ENCODE peak calls at places on chromosomes 16 and 17, in ten cellular contexts. One of them, this sample, is unnamed.

GRCh38 chr17:3695723-3696411 is at the start of gene P2RX5:
- DNase-seq in GM23338: peak
- DNase-seq in mesothelial cell of epicardium: no peak
- DNase-seq in cardiac fibroblast: no peak
- DNase-seq in lower lobe of right lung: peak
- DNase-seq in dorsolateral prefrontal cortex: no peak
- DNase-seq in stomach: no peak
- DNase-seq in GM12865: peak
- DNase-seq in heart left ventricle: no peak
- DNase-seq in bronchial epithelial cell: no peak
- DNase-seq in this sample: peak

GRCh38 chr17:58320570-58321323 is 7.8 kb downstream of the TSPOAP1 start:
- DNase-seq in heart left ventricle: no peak
- DNase-seq in mesothelial cell of epicardium: no peak
- DNase-seq in bronchial epithelial cell: no peak
- DNase-seq in lower lobe of right lung: peak
- DNase-seq in stomach: no peak
- DNase-seq in cardiac fibroblast: no peak
- DNase-seq in GM12865: no peak
- DNase-seq in dorsolateral prefrontal cortex: no peak
- DNase-seq in GM23338: no peak
- DNase-seq in this sample: no peak

GRCh38 chr16:81586421-81586820 is 141.8 kb downstream of the CMIP start:
- DNase-seq in bronchial epithelial cell: no peak
- DNase-seq in GM23338: no peak
- DNase-seq in stomach: no peak
- DNase-seq in GM12865: no peak
- DNase-seq in mesothelial cell of epicardium: no peak
- DNase-seq in heart left ventricle: peak
- DNase-seq in dorsolateral prefrontal cortex: no peak
- DNase-seq in lower lobe of right lung: no peak
- DNase-seq in cardiac fibroblast: no peak
- DNase-seq in this sample: no peak

GRCh38 chr16:5512037-5512436 is 414.4 kb upstream of the EEF2KMT start:
- DNase-seq in GM12865: no peak
- DNase-seq in dorsolateral prefrontal cortex: no peak
- DNase-seq in lower lobe of right lung: no peak
- DNase-seq in cardiac fibroblast: no peak
- DNase-seq in stomach: no peak
- DNase-seq in heart left ventricle: no peak
- DNase-seq in bronchial epithelial cell: no peak
- DNase-seq in mesothelial cell of epicardium: no peak
- DNase-seq in GM23338: no peak
- DNase-seq in this sample: no peak

GRCh38 chr16:21698169-21699032 is 34.6 kb downstream of the OTOA start:
- DNase-seq in GM23338: peak
- DNase-seq in stomach: no peak
- DNase-seq in lower lobe of right lung: no peak
- DNase-seq in bronchial epithelial cell: no peak
- DNase-seq in mesothelial cell of epicardium: no peak
- DNase-seq in cardiac fibroblast: no peak
- DNase-seq in heart left ventricle: no peak
- DNase-seq in GM12865: no peak
- DNase-seq in dorsolateral prefrontal cortex: no peak
- DNase-seq in this sample: no peak

GRCh38 chr16:3180445-3180878 is 7.5 kb upstream of the OR1F1 start:
- DNase-seq in dorsolateral prefrontal cortex: no peak
- DNase-seq in cardiac fibroblast: no peak
- DNase-seq in GM12865: peak
- DNase-seq in GM23338: peak
- DNase-seq in stomach: no peak
- DNase-seq in lower lobe of right lung: no peak
- DNase-seq in bronchial epithelial cell: peak
- DNase-seq in mesothelial cell of epicardium: no peak
- DNase-seq in heart left ventricle: no peak
- DNase-seq in this sample: no peak

GRCh38 chr16:85924675-85925074 is 25.7 kb downstream of the IRF8 start:
- DNase-seq in cardiac fibroblast: no peak
- DNase-seq in mesothelial cell of epicardium: no peak
- DNase-seq in GM23338: no peak
- DNase-seq in bronchial epithelial cell: peak
- DNase-seq in stomach: no peak
- DNase-seq in dorsolateral prefrontal cortex: no peak
- DNase-seq in GM12865: no peak
- DNase-seq in lower lobe of right lung: no peak
- DNase-seq in heart left ventricle: no peak
- DNase-seq in this sample: no peak

GRCh38 chr17:46212634-46213435 is 19.6 kb upstream of the KANSL1 start:
- DNase-seq in stomach: peak
- DNase-seq in cardiac fibroblast: peak
- DNase-seq in GM12865: peak
- DNase-seq in heart left ventricle: peak
- DNase-seq in bronchial epithelial cell: peak
- DNase-seq in lower lobe of right lung: no peak
- DNase-seq in dorsolateral prefrontal cortex: peak
- DNase-seq in GM23338: peak
- DNase-seq in mesothelial cell of epicardium: no peak
- DNase-seq in this sample: no peak

GRCh38 chr16:17433577-17433960 is 37.2 kb downstream of the XYLT1 start:
- DNase-seq in dorsolateral prefrontal cortex: no peak
- DNase-seq in bronchial epithelial cell: no peak
- DNase-seq in heart left ventricle: no peak
- DNase-seq in GM12865: no peak
- DNase-seq in mesothelial cell of epicardium: no peak
- DNase-seq in GM23338: peak
- DNase-seq in stomach: no peak
- DNase-seq in lower lobe of right lung: no peak
- DNase-seq in cardiac fibroblast: no peak
- DNase-seq in this sample: no peak

GRCh38 chr16:17434006-17434405 is 36.8 kb downstream of the XYLT1 start:
- DNase-seq in cardiac fibroblast: peak
- DNase-seq in heart left ventricle: peak
- DNase-seq in GM12865: no peak
- DNase-seq in stomach: no peak
- DNase-seq in mesothelial cell of epicardium: no peak
- DNase-seq in dorsolateral prefrontal cortex: no peak
- DNase-seq in lower lobe of right lung: no peak
- DNase-seq in GM23338: no peak
- DNase-seq in bronchial epithelial cell: no peak
- DNase-seq in this sample: peak

GRCh38 chr16:17431012-17431411 is 39.7 kb downstream of the XYLT1 start:
- DNase-seq in mesothelial cell of epicardium: no peak
- DNase-seq in stomach: no peak
- DNase-seq in heart left ventricle: no peak
- DNase-seq in bronchial epithelial cell: no peak
- DNase-seq in dorsolateral prefrontal cortex: no peak
- DNase-seq in lower lobe of right lung: no peak
- DNase-seq in cardiac fibroblast: no peak
- DNase-seq in GM12865: no peak
- DNase-seq in GM23338: no peak
- DNase-seq in this sample: no peak

GRCh38 chr16:17432902-17433576 is 37.7 kb downstream of the XYLT1 start:
- DNase-seq in stomach: no peak
- DNase-seq in GM23338: no peak
- DNase-seq in bronchial epithelial cell: no peak
- DNase-seq in GM12865: no peak
- DNase-seq in mesothelial cell of epicardium: no peak
- DNase-seq in cardiac fibroblast: peak
- DNase-seq in dorsolateral prefrontal cortex: no peak
- DNase-seq in lower lobe of right lung: no peak
- DNase-seq in heart left ventricle: no peak
- DNase-seq in this sample: no peak

DNA sequence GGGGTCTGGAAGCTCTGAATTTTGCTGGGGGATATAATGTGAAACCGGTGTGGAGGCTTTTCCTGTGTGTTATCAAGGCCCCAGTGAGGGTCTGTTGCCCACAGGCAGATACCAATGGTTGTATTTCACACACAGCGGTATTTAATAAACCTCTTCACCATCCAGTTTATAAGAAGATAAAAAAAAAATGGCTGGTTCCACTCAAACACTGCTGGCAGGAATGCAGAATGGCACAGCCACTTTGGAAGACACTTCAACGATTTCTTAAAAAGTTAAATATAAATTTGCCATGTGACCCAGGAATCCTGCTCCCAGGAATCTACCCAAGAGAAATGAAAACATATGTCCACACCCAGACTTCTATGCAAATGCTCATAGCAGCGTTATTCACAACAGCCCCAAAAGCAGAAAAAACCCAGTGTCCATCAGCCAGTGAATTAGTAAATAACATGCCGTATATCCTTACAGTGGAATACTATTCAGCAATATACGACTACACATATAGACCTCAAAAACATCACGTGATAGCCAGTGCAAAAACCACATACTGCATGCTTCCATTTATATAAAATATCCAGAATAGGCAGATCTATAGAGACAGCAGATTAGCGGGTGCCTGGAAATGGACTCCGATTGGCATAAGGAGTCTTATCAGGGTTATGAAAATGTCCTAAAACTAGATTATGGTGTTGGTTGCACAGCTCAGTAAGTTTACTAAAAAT is 38.7 kb downstream of the XYLT1 start:
- DNase-seq in cardiac fibroblast: no peak
- DNase-seq in GM23338: no peak
- DNase-seq in dorsolateral prefrontal cortex: no peak
- DNase-seq in heart left ventricle: no peak
- DNase-seq in lower lobe of right lung: no peak
- DNase-seq in GM12865: no peak
- DNase-seq in mesothelial cell of epicardium: no peak
- DNase-seq in bronchial epithelial cell: no peak
- DNase-seq in stomach: no peak
- DNase-seq in this sample: no peak
- TF ChIP-seq CTCF in cardiac fibroblast: peak
- TF ChIP-seq CTCF in GM23338: no peak
- TF ChIP-seq CTCF in dorsolateral prefrontal cortex: no peak
- TF ChIP-seq CTCF in heart left ventricle: no peak
- TF ChIP-seq CTCF in lower lobe of right lung: no peak
- TF ChIP-seq CTCF in GM12865: no peak
- TF ChIP-seq CTCF in mesothelial cell of epicardium: peak
- TF ChIP-seq CTCF in bronchial epithelial cell: no peak
- TF ChIP-seq CTCF in stomach: no peak
- TF ChIP-seq CTCF in this sample: no peak

DNA sequence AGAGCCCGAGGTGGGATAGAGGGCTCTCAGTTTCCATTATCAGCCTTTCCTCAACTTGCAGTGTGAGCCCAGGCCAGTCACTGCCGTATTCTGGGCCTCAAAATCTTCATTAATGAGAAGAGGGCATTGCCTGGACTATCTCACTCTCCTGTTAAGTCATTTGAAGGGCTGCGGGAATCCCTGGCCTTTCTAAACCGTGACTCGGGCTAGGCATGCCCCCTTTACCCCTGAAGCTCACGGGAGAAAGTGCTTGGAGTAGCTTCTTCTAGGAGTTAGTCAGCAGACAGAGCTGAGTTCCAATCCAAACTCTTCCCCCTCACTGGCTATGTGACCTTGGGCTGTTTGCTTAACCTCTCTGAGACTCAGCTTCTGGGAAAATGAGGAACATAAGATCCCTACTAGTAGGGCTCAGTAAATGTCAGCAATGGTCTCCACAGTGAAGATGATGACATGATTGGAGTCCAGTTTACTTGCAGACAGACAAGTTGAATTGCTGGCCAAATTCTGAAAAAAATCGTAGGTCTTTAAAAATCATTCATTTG is 5.7 kb upstream of the B9D1 start:
- DNase-seq in GM12865: no peak
- DNase-seq in bronchial epithelial cell: no peak
- DNase-seq in heart left ventricle: no peak
- DNase-seq in GM23338: no peak
- DNase-seq in dorsolateral prefrontal cortex: no peak
- DNase-seq in lower lobe of right lung: no peak
- DNase-seq in cardiac fibroblast: no peak
- DNase-seq in stomach: no peak
- DNase-seq in mesothelial cell of epicardium: no peak
- DNase-seq in this sample: no peak
- TF ChIP-seq CTCF in GM12865: no peak
- TF ChIP-seq CTCF in bronchial epithelial cell: no peak
- TF ChIP-seq CTCF in heart left ventricle: no peak
- TF ChIP-seq CTCF in GM23338: no peak
- TF ChIP-seq CTCF in dorsolateral prefrontal cortex: no peak
- TF ChIP-seq CTCF in lower lobe of right lung: no peak
- TF ChIP-seq CTCF in cardiac fibroblast: no peak
- TF ChIP-seq CTCF in stomach: no peak
- TF ChIP-seq CTCF in mesothelial cell of epicardium: no peak
- TF ChIP-seq CTCF in this sample: no peak

GRCh38 chr16:88857728-88858339 is 907 bp downstream of the TRAPPC2L start:
- DNase-seq in dorsolateral prefrontal cortex: peak
- DNase-seq in GM12865: peak
- DNase-seq in bronchial epithelial cell: peak
- DNase-seq in lower lobe of right lung: peak
- DNase-seq in stomach: peak
- DNase-seq in GM23338: peak
- DNase-seq in cardiac fibroblast: peak
- DNase-seq in mesothelial cell of epicardium: peak
- DNase-seq in heart left ventricle: peak
- DNase-seq in this sample: peak
- TF ChIP-seq CTCF in dorsolateral prefrontal cortex: peak
- TF ChIP-seq CTCF in GM12865: peak
- TF ChIP-seq CTCF in bronchial epithelial cell: peak
- TF ChIP-seq CTCF in lower lobe of right lung: peak
- TF ChIP-seq CTCF in stomach: no peak
- TF ChIP-seq CTCF in GM23338: peak
- TF ChIP-seq CTCF in cardiac fibroblast: peak
- TF ChIP-seq CTCF in mesothelial cell of epicardium: peak
- TF ChIP-seq CTCF in heart left ventricle: peak
- TF ChIP-seq CTCF in this sample: no peak

GRCh38 chr16:74450236-74450635 is 29.0 kb upstream of the CLEC18B start:
- DNase-seq in stomach: no peak
- DNase-seq in mesothelial cell of epicardium: no peak
- DNase-seq in GM23338: no peak
- DNase-seq in heart left ventricle: no peak
- DNase-seq in GM12865: no peak
- DNase-seq in bronchial epithelial cell: no peak
- DNase-seq in lower lobe of right lung: no peak
- DNase-seq in dorsolateral prefrontal cortex: no peak
- DNase-seq in cardiac fibroblast: peak
- DNase-seq in this sample: no peak

GRCh38 chr16:74450967-74451760 is 29.9 kb upstream of the CLEC18B start:
- DNase-seq in GM12865: no peak
- DNase-seq in cardiac fibroblast: no peak
- DNase-seq in lower lobe of right lung: no peak
- DNase-seq in mesothelial cell of epicardium: no peak
- DNase-seq in bronchial epithelial cell: no peak
- DNase-seq in dorsolateral prefrontal cortex: no peak
- DNase-seq in heart left ventricle: no peak
- DNase-seq in stomach: no peak
- DNase-seq in GM23338: no peak
- DNase-seq in this sample: no peak

GRCh38 chr16:74447578-74447977 is 26.3 kb upstream of the CLEC18B start:
- DNase-seq in bronchial epithelial cell: no peak
- DNase-seq in dorsolateral prefrontal cortex: no peak
- DNase-seq in lower lobe of right lung: no peak
- DNase-seq in GM23338: no peak
- DNase-seq in GM12865: no peak
- DNase-seq in heart left ventricle: no peak
- DNase-seq in stomach: no peak
- DNase-seq in mesothelial cell of epicardium: no peak
- DNase-seq in cardiac fibroblast: no peak
- DNase-seq in this sample: no peak

GRCh38 chr16:74448990-74449389 is 27.7 kb upstream of the CLEC18B start:
- DNase-seq in bronchial epithelial cell: peak
- DNase-seq in mesothelial cell of epicardium: no peak
- DNase-seq in stomach: peak
- DNase-seq in GM12865: no peak
- DNase-seq in dorsolateral prefrontal cortex: no peak
- DNase-seq in heart left ventricle: peak
- DNase-seq in GM23338: no peak
- DNase-seq in lower lobe of right lung: no peak
- DNase-seq in cardiac fibroblast: peak
- DNase-seq in this sample: peak

DNA sequence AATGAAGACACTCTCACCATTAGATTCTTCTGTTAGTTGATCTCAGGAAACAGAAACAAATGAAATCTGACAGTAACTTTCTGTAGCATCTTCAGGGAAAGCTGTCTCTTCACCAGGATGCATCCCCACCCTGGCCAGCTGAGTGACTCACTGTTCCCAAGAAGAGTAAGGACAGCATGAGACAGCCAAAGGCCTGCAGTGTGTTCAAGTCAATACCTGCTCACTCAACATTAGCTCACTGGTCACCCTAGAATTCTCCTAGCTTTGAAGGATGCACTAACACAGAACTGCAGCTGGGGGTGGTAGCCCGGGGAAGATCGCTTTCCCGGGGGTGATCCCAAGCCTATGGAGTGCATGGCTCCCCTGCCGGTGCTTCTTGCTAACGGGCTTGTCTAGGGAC is 28.2 kb upstream of the CLEC18B start:
- DNase-seq in GM23338: no peak
- DNase-seq in heart left ventricle: no peak
- DNase-seq in cardiac fibroblast: no peak
- DNase-seq in dorsolateral prefrontal cortex: no peak
- DNase-seq in stomach: no peak
- DNase-seq in GM12865: no peak
- DNase-seq in bronchial epithelial cell: peak
- DNase-seq in lower lobe of right lung: no peak
- DNase-seq in mesothelial cell of epicardium: no peak
- DNase-seq in this sample: no peak
- TF ChIP-seq CTCF in GM23338: no peak
- TF ChIP-seq CTCF in heart left ventricle: no peak
- TF ChIP-seq CTCF in cardiac fibroblast: peak
- TF ChIP-seq CTCF in dorsolateral prefrontal cortex: no peak
- TF ChIP-seq CTCF in stomach: no peak
- TF ChIP-seq CTCF in GM12865: no peak
- TF ChIP-seq CTCF in bronchial epithelial cell: peak
- TF ChIP-seq CTCF in lower lobe of right lung: no peak
- TF ChIP-seq CTCF in mesothelial cell of epicardium: no peak
- TF ChIP-seq CTCF in this sample: no peak